ENCODE peak calls at places on chromosomes 3 and 15, in seven cellular contexts. One of them, this sample, is unnamed.

GRCh38 chr3:195040094-195040493 is 230.9 kb downstream of the XXYLT1 start:
- DNase-seq in HFFc6: no peak
- DNase-seq in spleen: no peak
- DNase-seq in CD4-positive, alpha-beta T cell: no peak
- DNase-seq in AG04449: no peak
- DNase-seq in endothelial cell: no peak
- DNase-seq in right atrium auricular region: no peak
- DNase-seq in this sample: peak; percentile 82

GRCh38 chr3:13265507-13265906 is 154.6 kb downstream of the NUP210 start:
- DNase-seq in HFFc6: no peak
- DNase-seq in spleen: no peak
- DNase-seq in CD4-positive, alpha-beta T cell: no peak
- DNase-seq in AG04449: no peak
- DNase-seq in endothelial cell: no peak
- DNase-seq in right atrium auricular region: no peak
- DNase-seq in this sample: no peak

GRCh38 chr3:98732239-98733054 is 30.7 kb upstream of the ST3GAL6 start:
- DNase-seq in HFFc6: no peak
- DNase-seq in spleen: peak; percentile 86
- DNase-seq in CD4-positive, alpha-beta T cell: no peak
- DNase-seq in AG04449: no peak
- DNase-seq in endothelial cell: peak; percentile 57
- DNase-seq in right atrium auricular region: peak; percentile 70
- DNase-seq in this sample: peak; percentile 47

GRCh38 chr3:171156455-171157005 is 130.0 kb upstream of the SLC2A2 start:
- DNase-seq in HFFc6: no peak
- DNase-seq in spleen: no peak
- DNase-seq in CD4-positive, alpha-beta T cell: no peak
- DNase-seq in AG04449: no peak
- DNase-seq in endothelial cell: no peak
- DNase-seq in right atrium auricular region: no peak
- DNase-seq in this sample: no peak

GRCh38 chr15:57785959-57786358 is 79.4 kb downstream of the POLR2M start:
- DNase-seq in HFFc6: no peak
- DNase-seq in spleen: no peak
- DNase-seq in CD4-positive, alpha-beta T cell: no peak
- DNase-seq in AG04449: no peak
- DNase-seq in endothelial cell: no peak
- DNase-seq in right atrium auricular region: no peak
- DNase-seq in this sample: no peak

GRCh38 chr3:158260392-158260791 is 150.5 kb downstream of the RSRC1 start:
- DNase-seq in HFFc6: no peak
- DNase-seq in spleen: no peak
- DNase-seq in CD4-positive, alpha-beta T cell: no peak
- DNase-seq in AG04449: no peak
- DNase-seq in endothelial cell: no peak
- DNase-seq in right atrium auricular region: no peak
- DNase-seq in this sample: no peak

GRCh38 chr3:174216019-174216418 is 643.1 kb upstream of the NAALADL2 start:
- DNase-seq in HFFc6: no peak
- DNase-seq in spleen: no peak
- DNase-seq in CD4-positive, alpha-beta T cell: no peak
- DNase-seq in AG04449: no peak
- DNase-seq in endothelial cell: no peak
- DNase-seq in right atrium auricular region: no peak
- DNase-seq in this sample: no peak

GRCh38 chr3:99843590-99844260 is 26.1 kb downstream of the CMSS1 start:
- DNase-seq in HFFc6: no peak
- DNase-seq in spleen: no peak
- DNase-seq in CD4-positive, alpha-beta T cell: no peak
- DNase-seq in AG04449: no peak
- DNase-seq in endothelial cell: no peak
- DNase-seq in right atrium auricular region: no peak
- DNase-seq in this sample: no peak

GRCh38 chr3:164186095-164186494 is 892.2 kb downstream of the SI start:
- DNase-seq in HFFc6: no peak
- DNase-seq in spleen: no peak
- DNase-seq in CD4-positive, alpha-beta T cell: no peak
- DNase-seq in AG04449: no peak
- DNase-seq in endothelial cell: no peak
- DNase-seq in right atrium auricular region: no peak
- DNase-seq in this sample: no peak

GRCh38 chr3:184344579-184345350 is 7.4 kb downstream of the FAM131A start:
- DNase-seq in HFFc6: no peak
- DNase-seq in spleen: no peak
- DNase-seq in CD4-positive, alpha-beta T cell: no peak
- DNase-seq in AG04449: no peak
- DNase-seq in endothelial cell: no peak
- DNase-seq in right atrium auricular region: no peak
- DNase-seq in this sample: no peak

GRCh38 chr3:39809995-39810595 is 686 bp downstream of the MYRIP start:
- DNase-seq in HFFc6: no peak
- DNase-seq in spleen: peak; percentile 71
- DNase-seq in CD4-positive, alpha-beta T cell: no peak
- DNase-seq in AG04449: no peak
- DNase-seq in endothelial cell: peak; percentile 14
- DNase-seq in right atrium auricular region: no peak
- DNase-seq in this sample: no peak

GRCh38 chr3:156772588-156773206 is 53.5 kb upstream of the LEKR1 start:
- DNase-seq in HFFc6: no peak
- DNase-seq in spleen: no peak
- DNase-seq in CD4-positive, alpha-beta T cell: no peak
- DNase-seq in AG04449: no peak
- DNase-seq in endothelial cell: no peak
- DNase-seq in right atrium auricular region: no peak
- DNase-seq in this sample: no peak

GRCh38 chr3:58005662-58006061 is 2.6 kb upstream of the FLNB start:
- DNase-seq in HFFc6: peak; percentile 91
- DNase-seq in spleen: no peak
- DNase-seq in CD4-positive, alpha-beta T cell: no peak
- DNase-seq in AG04449: peak; percentile 14
- DNase-seq in endothelial cell: no peak
- DNase-seq in right atrium auricular region: no peak
- DNase-seq in this sample: no peak

GRCh38 chr3:152300029-152300764 is 31.5 kb downstream of the MBNL1 start:
- DNase-seq in HFFc6: no peak
- DNase-seq in spleen: no peak
- DNase-seq in CD4-positive, alpha-beta T cell: no peak
- DNase-seq in AG04449: no peak
- DNase-seq in endothelial cell: no peak
- DNase-seq in right atrium auricular region: no peak
- DNase-seq in this sample: no peak

GRCh38 chr15:29476503-29477080 is 207.0 kb upstream of the NSMCE3 start:
- DNase-seq in HFFc6: no peak
- DNase-seq in spleen: no peak
- DNase-seq in CD4-positive, alpha-beta T cell: no peak
- DNase-seq in AG04449: no peak
- DNase-seq in endothelial cell: no peak
- DNase-seq in right atrium auricular region: no peak
- DNase-seq in this sample: no peak

GRCh38 chr3:28738425-28738824 is 389.8 kb upstream of the AZI2 start:
- DNase-seq in HFFc6: no peak
- DNase-seq in spleen: no peak
- DNase-seq in CD4-positive, alpha-beta T cell: no peak
- DNase-seq in AG04449: no peak
- DNase-seq in endothelial cell: no peak
- DNase-seq in right atrium auricular region: no peak
- DNase-seq in this sample: no peak

GRCh38 chr3:58236527-58237237 is 910 bp upstream of the ABHD6 start:
- DNase-seq in HFFc6: no peak
- DNase-seq in spleen: peak; percentile 85
- DNase-seq in CD4-positive, alpha-beta T cell: no peak
- DNase-seq in AG04449: no peak
- DNase-seq in endothelial cell: peak; percentile 18
- DNase-seq in right atrium auricular region: no peak
- DNase-seq in this sample: no peak

GRCh38 chr15:76871930-76872329 is 33.2 kb downstream of the SCAPER start:
- DNase-seq in HFFc6: no peak
- DNase-seq in spleen: no peak
- DNase-seq in CD4-positive, alpha-beta T cell: no peak
- DNase-seq in AG04449: no peak
- DNase-seq in endothelial cell: no peak
- DNase-seq in right atrium auricular region: no peak
- DNase-seq in this sample: no peak

GRCh38 chr15:66798426-66799061 is 96.5 kb downstream of the SMAD6 start:
- DNase-seq in HFFc6: peak; percentile 53
- DNase-seq in spleen: no peak
- DNase-seq in CD4-positive, alpha-beta T cell: no peak
- DNase-seq in AG04449: no peak
- DNase-seq in endothelial cell: no peak
- DNase-seq in right atrium auricular region: no peak
- DNase-seq in this sample: no peak

GRCh38 chr3:69209413-69209812 is 87.0 kb upstream of the LMOD3 start:
- DNase-seq in HFFc6: no peak
- DNase-seq in spleen: no peak
- DNase-seq in CD4-positive, alpha-beta T cell: no peak
- DNase-seq in AG04449: no peak
- DNase-seq in endothelial cell: no peak
- DNase-seq in right atrium auricular region: no peak
- DNase-seq in this sample: no peak

GRCh38 chr3:52537165-52537635 is 795 bp downstream of the UQCC5 start:
- DNase-seq in HFFc6: no peak
- DNase-seq in spleen: no peak
- DNase-seq in CD4-positive, alpha-beta T cell: no peak
- DNase-seq in AG04449: no peak
- DNase-seq in endothelial cell: no peak
- DNase-seq in right atrium auricular region: no peak
- DNase-seq in this sample: no peak
- TF ChIP-seq CTCF in HFFc6: no peak
- TF ChIP-seq CTCF in spleen: no peak
- TF ChIP-seq CTCF in CD4-positive, alpha-beta T cell: no peak
- TF ChIP-seq CTCF in AG04449: no peak
- TF ChIP-seq CTCF in endothelial cell: no peak
- TF ChIP-seq CTCF in right atrium auricular region: no peak
- TF ChIP-seq CTCF in this sample: no peak

DNA sequence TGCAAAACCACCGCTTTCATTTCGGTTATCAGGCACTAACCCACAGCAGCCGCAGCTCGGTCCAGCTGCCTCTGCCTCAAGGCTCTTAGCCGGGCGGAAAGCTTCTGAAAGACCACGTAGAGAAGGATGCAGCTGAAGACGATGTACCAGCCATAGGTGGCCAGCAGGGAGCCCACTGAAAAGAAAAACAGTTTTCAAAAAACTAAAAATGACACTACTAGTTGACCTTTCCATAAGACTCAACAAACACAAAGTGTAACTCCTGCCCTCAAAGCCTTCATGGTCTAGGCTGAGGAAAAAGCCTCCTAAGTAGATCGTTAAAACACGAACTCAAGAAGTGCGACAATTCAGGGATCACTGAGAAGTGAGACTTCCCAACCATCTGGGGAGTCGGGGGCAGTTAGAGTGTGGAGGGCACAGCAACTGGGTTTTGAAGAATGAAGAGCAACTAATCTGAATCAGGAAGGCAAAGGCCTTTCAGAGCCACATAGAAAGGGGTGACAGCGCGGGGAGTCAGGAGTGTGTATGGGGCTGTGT is 716 bp downstream of the SELENOS start:
- DNase-seq in HFFc6: no peak
- DNase-seq in spleen: no peak
- DNase-seq in CD4-positive, alpha-beta T cell: no peak
- DNase-seq in AG04449: no peak
- DNase-seq in endothelial cell: peak; percentile 38
- DNase-seq in right atrium auricular region: no peak
- DNase-seq in this sample: no peak
- TF ChIP-seq CTCF in HFFc6: peak; percentile 73
- TF ChIP-seq CTCF in spleen: no peak
- TF ChIP-seq CTCF in CD4-positive, alpha-beta T cell: no peak
- TF ChIP-seq CTCF in AG04449: peak; percentile 20
- TF ChIP-seq CTCF in endothelial cell: peak; percentile 42
- TF ChIP-seq CTCF in right atrium auricular region: no peak
- TF ChIP-seq CTCF in this sample: peak; percentile 49

DNA sequence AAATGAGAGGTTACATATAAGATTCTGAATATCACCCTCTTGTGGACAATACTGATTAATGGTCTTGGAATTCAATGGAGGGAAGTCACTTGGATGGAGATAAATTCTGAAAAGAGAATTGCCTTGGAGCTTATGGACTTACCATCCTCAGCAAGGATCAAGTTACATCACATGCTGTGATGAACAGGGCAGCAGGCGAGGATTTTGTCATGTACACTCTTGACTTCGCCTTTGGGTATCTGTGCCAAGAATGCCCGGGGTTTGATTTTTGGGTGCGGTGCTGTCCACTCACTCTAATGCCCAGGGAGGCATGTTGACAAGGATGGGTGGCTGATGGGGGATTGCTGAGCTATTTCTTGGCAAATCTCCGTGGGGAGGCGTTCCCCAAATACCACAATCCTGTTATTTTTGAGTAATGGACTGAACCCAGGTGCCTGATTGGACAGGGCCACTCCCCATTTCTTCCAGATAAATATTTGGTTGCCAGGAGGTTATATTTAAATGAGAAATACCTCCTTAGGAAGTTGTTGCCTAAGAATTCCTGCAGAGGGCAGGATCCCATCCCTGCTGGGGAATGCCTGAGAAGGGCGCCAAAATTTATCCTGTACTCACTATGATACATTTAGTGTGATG is 96.3 kb downstream of the TPRG1 start:
- DNase-seq in HFFc6: peak; percentile 21
- DNase-seq in spleen: no peak
- DNase-seq in CD4-positive, alpha-beta T cell: no peak
- DNase-seq in AG04449: no peak
- DNase-seq in endothelial cell: peak; percentile 19
- DNase-seq in right atrium auricular region: no peak
- DNase-seq in this sample: no peak
- TF ChIP-seq CTCF in HFFc6: peak; percentile 44
- TF ChIP-seq CTCF in spleen: no peak
- TF ChIP-seq CTCF in CD4-positive, alpha-beta T cell: no peak
- TF ChIP-seq CTCF in AG04449: no peak
- TF ChIP-seq CTCF in endothelial cell: no peak
- TF ChIP-seq CTCF in right atrium auricular region: no peak
- TF ChIP-seq CTCF in this sample: no peak

DNA sequence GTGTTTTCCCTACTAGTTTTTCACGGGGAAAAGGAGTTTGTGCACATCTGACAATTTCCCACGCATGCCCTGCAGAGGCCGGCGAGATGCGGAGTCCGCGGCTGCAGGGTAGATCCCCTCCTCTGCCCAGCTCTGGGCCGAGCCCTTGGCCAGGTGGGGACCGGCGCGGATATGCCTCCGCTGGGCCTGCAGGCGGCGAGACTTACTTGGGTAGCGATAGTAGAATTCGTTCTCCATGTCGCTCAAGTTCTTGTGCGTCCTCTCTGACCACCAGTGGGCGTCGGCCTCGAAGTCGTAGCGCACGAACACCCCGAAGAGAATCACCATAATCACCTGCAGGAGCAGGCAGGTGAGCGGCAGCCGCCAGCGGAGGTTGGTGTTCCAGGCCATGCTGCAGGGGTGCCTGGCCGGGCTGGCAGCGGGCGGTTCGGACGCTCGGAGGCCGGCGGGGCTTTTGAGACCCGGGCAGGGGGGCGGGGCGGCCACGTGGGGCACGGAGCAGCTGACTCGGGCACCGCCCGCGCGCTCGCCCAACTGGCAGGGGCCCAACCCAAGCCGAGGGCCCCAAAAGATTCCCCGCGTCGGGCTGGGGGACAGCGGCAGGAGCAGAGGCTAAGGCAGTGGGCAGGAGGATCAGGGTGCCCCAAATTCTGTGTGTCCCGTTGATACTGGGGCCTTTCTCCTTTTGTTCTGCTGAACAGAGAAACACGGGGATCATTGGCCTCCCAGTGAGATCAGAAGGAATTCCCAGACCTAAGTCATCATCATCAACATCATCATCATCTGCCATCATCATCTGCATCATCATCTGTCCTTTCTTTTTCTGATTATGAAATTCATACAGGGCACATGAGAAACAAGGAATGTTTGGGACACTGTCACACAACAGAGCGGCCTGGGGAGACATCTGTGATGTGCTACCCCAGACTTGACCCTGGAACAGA is at the start of gene RHCG:
- DNase-seq in HFFc6: no peak
- DNase-seq in spleen: no peak
- DNase-seq in CD4-positive, alpha-beta T cell: no peak
- DNase-seq in AG04449: no peak
- DNase-seq in endothelial cell: peak; percentile 55
- DNase-seq in right atrium auricular region: no peak
- DNase-seq in this sample: no peak
- TF ChIP-seq CTCF in HFFc6: peak; percentile 50
- TF ChIP-seq CTCF in spleen: no peak
- TF ChIP-seq CTCF in CD4-positive, alpha-beta T cell: no peak
- TF ChIP-seq CTCF in AG04449: peak; percentile 20
- TF ChIP-seq CTCF in endothelial cell: peak; percentile 57
- TF ChIP-seq CTCF in right atrium auricular region: no peak
- TF ChIP-seq CTCF in this sample: peak; percentile 30